ENCODE peak calls at places on chromosomes 6 and 20, in four cellular contexts. C is K562, Q is GM12878, R is A549. W is an unnamed sample. For H3K4me1, the result is how much of the 10 kb centered on the place peaks cover.

GRCh38 chr6:146901940-146902816 is 302.0 kb upstream of the STXBP5 start:
- DNase-seq in C (no peak), Q (no peak), R (no peak), W (no peak)

GRCh38 chr20:61564628-61565027 is 312.6 kb downstream of the CDH4 start:
- DNase-seq in C (no peak), Q (no peak), R (no peak), W (no peak)

GRCh38 chr6:17628873-17629272 is 28.8 kb downstream of the FAM8A1 start:
- DNase-seq in C (no peak), Q (no peak), R (no peak), W (no peak)

GRCh38 chr6:142868917-142869316 is 76.1 kb downstream of the HIVEP2 start:
- DNase-seq in C (no peak), Q (no peak), R (no peak), W (no peak)

GRCh38 chr20:2814076-2814475 is 711 bp upstream of the C20orf141 start:
- DNase-seq in C (no peak), Q (no peak), R (no peak), W (no peak)

GRCh38 chr6:121934461-121934860 is 465.0 kb upstream of the HSF2 start:
- DNase-seq in C (no peak), Q (no peak), R (no peak), W (no peak)

GRCh38 chr6:45432944-45433343 is 55.2 kb upstream of the SUPT3H start:
- DNase-seq in C (no peak), Q (no peak), R (no peak), W (no peak)

GRCh38 chr20:54122681-54123586 is 50.9 kb downstream of the CYP24A1 start:
- DNase-seq in C (no peak), Q (no peak), R (no peak), W (no peak)

GRCh38 chr6:100300221-100300736 is 164.4 kb downstream of the SIM1 start:
- DNase-seq in C (no peak), Q (no peak), R (peak), W (no peak)

GRCh38 chr6:168699631-168700315 is 258.8 kb downstream of the SMOC2 start:
- DNase-seq in C (no peak), Q (no peak), R (no peak), W (no peak)

GRCh38 chr20:32588040-32588439 is 2.9 kb upstream of the NOL4L start:
- DNase-seq in C (no peak), Q (no peak), R (no peak), W (no peak)

GRCh38 chr6:168194732-168195565 is 115.9 kb upstream of the FRMD1 start:
- DNase-seq in C (no peak), Q (no peak), R (no peak), W (no peak)

GRCh38 chr6:150231456-150231855 is 88.6 kb downstream of the PPP1R14C start:
- DNase-seq in C (no peak), Q (no peak), R (no peak), W (no peak)

GRCh38 chr6:135605278-135605790 is 107.8 kb upstream of the AHI1 start:
- DNase-seq in C (no peak), Q (no peak), R (no peak), W (no peak)

GRCh38 chr6:154537942-154538341 is 27.5 kb upstream of the CNKSR3 start:
- DNase-seq in C (no peak), Q (no peak), R (no peak), W (no peak)

GRCh38 chr6:133809406-133809805 is 79.5 kb upstream of the TCF21 start:
- DNase-seq in C (no peak), Q (no peak), R (no peak), W (no peak)

GRCh38 chr6:65671922-65672321 is 35.1 kb downstream of the EYS start:
- DNase-seq in C (no peak), Q (no peak), R (peak), W (no peak)

GRCh38 chr6:168183613-168183970 is 104.6 kb upstream of the FRMD1 start:
- DNase-seq in C (no peak), Q (no peak), R (no peak), W (no peak)

GRCh38 chr6:139990865-139991264 is 616.4 kb upstream of the CITED2 start:
- DNase-seq in C (no peak), Q (no peak), R (no peak), W (no peak)

GRCh38 chr6:137415127-137415833 is 78.9 kb downstream of the OLIG3 start:
- DNase-seq in C (no peak), Q (no peak), R (peak), W (peak)

GRCh38 chr6:38982470-38982869 is 66.1 kb upstream of the GLP1R start:
- DNase-seq in C (no peak), Q (no peak), R (no peak), W (no peak)

GRCh38 chr6:105270511-105270910 is 90.7 kb upstream of the POPDC3 start:
- DNase-seq in C (no peak), Q (no peak), R (no peak), W (no peak)

GRCh38 chr6:132483779-132484679 is 28.9 kb downstream of the STX7 start:
- DNase-seq in C (peak), Q (peak), R (peak), W (peak)

GRCh38 chr6:52399511-52400315 is 20.4 kb upstream of the EFHC1 start:
- DNase-seq in C (peak), Q (no peak), R (peak), W (peak)

GRCh38 chr20:18237682-18238081 is 50.6 kb upstream of the ZNF133 start:
- DNase-seq in C (no peak), Q (no peak), R (no peak), W (no peak)

GRCh38 chr6:44701637-44702101 is 314.2 kb downstream of the CDC5L start:
- DNase-seq in C (no peak), Q (no peak), R (no peak), W (no peak)

GRCh38 chr20:53800418-53800817 is 206.8 kb upstream of the ZNF217 start:
- DNase-seq in C (no peak), Q (no peak), R (no peak), W (no peak)

GRCh38 chr6:134506162-134506561 is 188.2 kb upstream of the SGK1 start:
- DNase-seq in C (no peak), Q (no peak), R (no peak), W (no peak)

GRCh38 chr20:805713-806112 is 27.8 kb upstream of the FAM110A start:
- DNase-seq in C (no peak), Q (no peak), R (peak), W (no peak)

GRCh38 chr20:8808180-8808535 is 260.7 kb upstream of the PLCB4 start:
- DNase-seq in C (no peak), Q (no peak), R (no peak), W (no peak)

GRCh38 chr6:98842489-98843180 is 8.3 kb downstream of the POU3F2 start:
- DNase-seq in C (no peak), Q (no peak), R (no peak), W (peak)

GRCh38 chr20:25039697-25040437 is 18.1 kb downstream of the ACSS1 start:
- DNase-seq in C (no peak), Q (no peak), R (no peak), W (peak)

GRCh38 chr6:142838821-142839685 is 105.9 kb downstream of the HIVEP2 start:
- DNase-seq in C (no peak), Q (no peak), R (peak), W (no peak)

GRCh38 chr6:142822882-142823578 is 121.9 kb downstream of the HIVEP2 start:
- DNase-seq in C (peak), Q (no peak), R (peak), W (no peak)

GRCh38 chr6:15166121-15166520 is 79.7 kb upstream of the JARID2 start:
- DNase-seq in C (no peak), Q (no peak), R (no peak), W (no peak)
- H3K4me1 ChIP-seq in C (under half), Q (under half), R (under half), W (under half)

DNA sequence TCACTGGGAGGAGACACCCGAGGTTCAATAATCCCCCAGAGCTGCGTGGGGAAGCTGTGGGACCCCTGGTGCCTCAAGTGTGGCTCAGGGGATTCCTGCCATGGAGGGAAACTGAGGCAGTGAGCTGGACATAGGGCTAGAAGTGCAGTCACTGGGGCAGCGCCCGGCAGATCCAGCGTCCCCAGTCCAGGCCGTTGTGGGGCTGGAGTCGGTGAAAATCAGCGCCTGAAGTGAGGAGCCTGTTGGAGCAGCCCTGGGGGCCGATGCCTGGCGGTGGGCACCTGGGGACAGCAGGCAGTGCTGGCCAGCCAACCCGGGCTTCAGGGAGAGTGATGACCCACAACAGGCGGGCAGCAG is 2.2 kb upstream of the COL9A3 start:
- DNase-seq in C (no peak), Q (no peak), R (no peak), W (no peak)
- TF ChIP-seq EP300 in C (no peak), Q (no peak), R (no peak), W (no peak)

GRCh38 chr20:10648651-10649050 is 25.1 kb downstream of the JAG1 start:
- DNase-seq in C (no peak), Q (peak), R (no peak), W (no peak)
- H3K4me1 ChIP-seq in C (under half), Q (under half), R (under half), W (under half)

GRCh38 chr6:3233321-3233720 is 5.9 kb upstream of the TUBB2B start:
- DNase-seq in C (no peak), Q (no peak), R (no peak), W (no peak)

GRCh38 chr6:3232017-3232838 is 4.8 kb upstream of the TUBB2B start:
- DNase-seq in C (no peak), Q (no peak), R (no peak), W (no peak)

GRCh38 chr6:3230275-3231212 is 3.1 kb upstream of the TUBB2B start:
- DNase-seq in C (no peak), Q (no peak), R (no peak), W (no peak)

GRCh38 chr6:3229566-3230274 is 2.3 kb upstream of the TUBB2B start:
- DNase-seq in C (peak), Q (no peak), R (no peak), W (no peak)

DNA sequence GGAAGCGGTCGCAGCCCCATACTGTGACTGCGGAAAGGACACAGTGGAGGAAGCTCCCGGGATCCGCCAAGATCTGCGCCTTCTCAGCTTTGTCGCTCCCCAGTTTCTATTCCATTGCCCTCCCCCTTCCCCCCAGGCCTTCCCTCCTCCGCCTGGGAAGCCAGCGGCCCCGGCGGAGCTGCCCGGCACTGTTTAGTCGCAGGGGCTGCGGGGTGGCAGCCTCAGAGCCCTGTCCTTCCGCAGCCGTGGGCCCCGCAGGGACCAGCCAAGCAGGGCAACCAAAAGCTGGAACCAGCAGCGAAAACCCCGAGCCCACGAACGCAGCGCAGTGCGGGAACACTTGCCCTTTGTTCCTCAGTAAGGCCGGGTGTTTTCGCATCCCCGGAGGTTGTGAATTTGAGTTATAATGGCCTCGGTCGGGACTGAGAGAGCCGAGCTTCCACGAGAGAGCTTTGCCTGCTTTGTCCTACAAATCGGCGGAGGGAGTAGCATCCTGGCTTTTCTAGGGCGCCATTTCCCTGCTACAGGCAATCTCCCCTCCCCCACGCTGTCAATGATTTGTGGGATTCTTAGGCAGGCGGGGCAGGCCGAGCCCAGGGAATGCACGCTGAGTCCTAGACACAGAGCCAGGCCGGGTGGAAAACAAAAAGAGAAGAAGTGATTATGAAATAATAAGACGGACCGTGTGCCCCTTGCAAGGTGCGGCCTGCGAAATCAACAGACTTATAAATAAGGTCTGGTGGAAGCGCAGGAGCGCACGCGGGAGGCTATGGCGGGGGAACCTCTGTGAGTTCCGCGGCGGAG is 4.0 kb upstream of the TUBB2B start:
- DNase-seq in C (no peak), Q (no peak), R (peak), W (peak)
- TF ChIP-seq EP300 in C (no peak), Q (no peak), R (no peak), W (no peak)

GRCh38 chr6:4136354-4136831 is 1.0 kb upstream of the ECI2 start:
- DNase-seq in C (no peak), Q (no peak), R (no peak), W (no peak)
- H3K4me1 ChIP-seq in C (under half), Q (under half), R (under half), W (under half)

GRCh38 chr6:40181367-40181766 is 247.1 kb upstream of the MOCS1 start:
- DNase-seq in C (no peak), Q (no peak), R (no peak), W (no peak)
- TF ChIP-seq EP300 in C (no peak), Q (no peak), R (no peak), W (no peak)

DNA sequence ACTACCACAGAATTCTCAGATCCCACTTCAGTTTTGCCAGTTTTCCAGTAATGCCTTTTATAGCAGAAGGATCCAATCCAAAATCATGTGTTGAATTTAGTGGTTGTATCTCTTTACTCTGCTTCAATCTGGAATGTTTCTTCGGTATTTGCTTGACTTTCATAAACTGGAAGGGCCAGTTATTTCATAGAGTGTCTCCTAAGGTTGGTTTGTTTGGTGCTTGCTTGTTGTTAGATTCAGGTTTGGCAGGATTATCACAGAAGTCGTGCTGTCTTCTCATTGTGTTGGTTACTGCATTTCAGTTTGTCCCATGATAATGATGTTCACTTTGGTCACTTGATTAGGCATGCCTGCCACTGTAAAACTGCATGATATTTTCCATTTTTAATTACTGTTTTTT is 45.7 kb downstream of the TMEM200A start:
- DNase-seq in C (no peak), Q (no peak), R (no peak), W (no peak)
- H3K4me1 ChIP-seq in C (under half), Q (under half), R (under half), W (under half)

GRCh38 chr6:11410539-11411307 is 126.8 kb upstream of the TMEM170B start:
- DNase-seq in C (no peak), Q (peak), R (no peak), W (no peak)
- TF ChIP-seq EP300 in C (no peak), Q (no peak), R (no peak), W (no peak)

W was measured in upper lobe of left lung.